ENCODE peak calls at places on chromosomes 4 and X, in five cellular contexts. G is activated CD4-positive, alpha-beta T cell treated with anti-CD3 and anti-CD28 coated beads for 4 hours; Q is HT1080; S is neural crest cell; B is astrocyte. C is an unnamed sample.

GRCh38 chr4:82638479-82638878 is 76.7 kb upstream of the TMEM150C start:
- DNase-seq in S (no peak), G (no peak), B (no peak), Q (no peak), C (no peak)

GRCh38 chrX:17082831-17083230 is 136.4 kb downstream of the REPS2 start:
- DNase-seq in Q (peak; percentile 66), B (no peak), S (no peak), G (no peak), C (no peak)

GRCh38 chrX:110853610-110854009 is 58.0 kb upstream of the CHRDL1 start:
- DNase-seq in B (peak; percentile 5), G (no peak), S (peak; percentile 13), Q (peak; percentile 23), C (no peak)

GRCh38 chrX:8455600-8455999 is 9.0 kb upstream of the VCX3B start:
- DNase-seq in G (no peak), Q (peak; percentile 3), B (no peak), S (no peak), C (no peak)

GRCh38 chr4:80253510-80253909 is 13.0 kb upstream of the FGF5 start:
- DNase-seq in S (no peak), B (no peak), Q (no peak), G (no peak), C (no peak)

GRCh38 chr4:36043901-36044300 is 200.4 kb downstream of the ARAP2 start:
- DNase-seq in S (no peak), Q (peak; percentile 17), G (no peak), B (peak; percentile 63), C (no peak)

GRCh38 chr4:65623509-65623908 is 46.8 kb downstream of the EPHA5 start:
- DNase-seq in B (peak; percentile 87), Q (peak; percentile 67), G (no peak), S (no peak), C (no peak)

GRCh38 chr4:152010680-152011079 is 249.9 kb upstream of the GATB start:
- DNase-seq in G (no peak), S (no peak), B (no peak), Q (no peak), C (no peak)

GRCh38 chr4:19739101-19739651 is 512.5 kb upstream of the SLIT2 start:
- DNase-seq in B (peak; percentile 95), Q (peak; percentile 93), G (no peak), S (no peak), C (no peak)

GRCh38 chr4:1508161-1509160 is 102.2 kb upstream of the NKX1-1 start:
- DNase-seq in Q (no peak), S (no peak), B (no peak), G (no peak), C (no peak)

GRCh38 chrX:37409278-37409677 is 60.1 kb downstream of the PRRG1 start:
- DNase-seq in G (no peak), S (no peak), B (no peak), Q (no peak), C (no peak)

GRCh38 chr4:151418385-151418784 is 9.4 kb downstream of the FHIP1A start:
- DNase-seq in B (peak; percentile 87), Q (peak; percentile 95), S (no peak), G (no peak), C (no peak)

GRCh38 chr4:20532871-20533870 is 167.1 kb upstream of the PACRGL start:
- DNase-seq in Q (peak; percentile 89), B (peak; percentile 69), S (no peak), G (no peak), C (no peak)

GRCh38 chr4:86451560-86452322 is 91.9 kb upstream of the MAPK10 start:
- DNase-seq in B (peak; percentile 8), G (no peak), S (no peak), Q (peak; percentile 7), C (no peak)

GRCh38 chr4:56468097-56468422 is 643 bp downstream of the SRP72 start:
- DNase-seq in G (no peak), B (peak; percentile 31), S (no peak), Q (peak; percentile 38), C (no peak)

GRCh38 chr4:40003986-40004385 is 26.3 kb upstream of the PDS5A start:
- DNase-seq in S (no peak), Q (peak; percentile 3), G (no peak), B (peak; percentile 51), C (no peak)

GRCh38 chr4:52604215-52604614 is 54.9 kb downstream of the USP46 start:
- DNase-seq in Q (no peak), S (no peak), G (no peak), B (no peak), C (no peak)

GRCh38 chr4:8589831-8590545 is 2.6 kb upstream of the CPZ start:
- DNase-seq in S (no peak), Q (no peak), G (no peak), B (peak; percentile 16), C (no peak)

C was measured in neuronal stem cell.